ENCODE peak calls at places on chromosomes 7 and 10, in four cellular contexts. One of them, this sample, is unnamed.

GRCh38 chr7:43071604-43072003 is 40.8 kb upstream of the HECW1 start:
- DNase-seq in choroid plexus epithelial cell: peak
- DNase-seq in mesenchymal stem cell: peak
- DNase-seq in NCI-H774: no peak
- DNase-seq in this sample: no peak

GRCh38 chr7:120060283-120060682 is 212.7 kb upstream of the KCND2 start:
- DNase-seq in mesenchymal stem cell: peak
- DNase-seq in NCI-H774: no peak
- DNase-seq in choroid plexus epithelial cell: peak
- DNase-seq in this sample: no peak

GRCh38 chr10:75108684-75109458 is 2.6 kb upstream of the SAMD8 start:
- DNase-seq in choroid plexus epithelial cell: no peak
- DNase-seq in mesenchymal stem cell: peak
- DNase-seq in NCI-H774: no peak
- DNase-seq in this sample: no peak

GRCh38 chr10:21002097-21002878 is 105.2 kb upstream of the NEBL start:
- DNase-seq in mesenchymal stem cell: no peak
- DNase-seq in NCI-H774: no peak
- DNase-seq in choroid plexus epithelial cell: peak
- DNase-seq in this sample: no peak

GRCh38 chr7:106166651-106167342 is 54.7 kb upstream of the SYPL1 start:
- DNase-seq in choroid plexus epithelial cell: peak
- DNase-seq in NCI-H774: peak
- DNase-seq in mesenchymal stem cell: peak
- DNase-seq in this sample: peak

GRCh38 chr10:42646692-42647640 is 8.6 kb upstream of the ZNF33B start:
- DNase-seq in choroid plexus epithelial cell: no peak
- DNase-seq in mesenchymal stem cell: no peak
- DNase-seq in NCI-H774: no peak
- DNase-seq in this sample: peak

GRCh38 chr10:117532451-117533107 is 10.0 kb upstream of the EMX2 start:
- DNase-seq in choroid plexus epithelial cell: no peak
- DNase-seq in mesenchymal stem cell: no peak
- DNase-seq in NCI-H774: no peak
- DNase-seq in this sample: no peak

GRCh38 chr7:99002827-99003212 is 124.5 kb downstream of the TRRAP start:
- DNase-seq in mesenchymal stem cell: no peak
- DNase-seq in choroid plexus epithelial cell: no peak
- DNase-seq in NCI-H774: no peak
- DNase-seq in this sample: no peak

GRCh38 chr7:144632724-144633123 is 203.1 kb downstream of the TPK1 start:
- DNase-seq in mesenchymal stem cell: no peak
- DNase-seq in choroid plexus epithelial cell: no peak
- DNase-seq in NCI-H774: no peak
- DNase-seq in this sample: no peak

GRCh38 chr7:106177738-106178592 is 65.9 kb upstream of the SYPL1 start:
- DNase-seq in mesenchymal stem cell: no peak
- DNase-seq in choroid plexus epithelial cell: no peak
- DNase-seq in NCI-H774: no peak
- DNase-seq in this sample: no peak

GRCh38 chr7:35784332-35784731 is 16.5 kb upstream of the SEPTIN7 start:
- DNase-seq in choroid plexus epithelial cell: no peak
- DNase-seq in NCI-H774: no peak
- DNase-seq in mesenchymal stem cell: no peak
- DNase-seq in this sample: no peak

GRCh38 chr10:117271427-117271826 is 30.5 kb downstream of the SLC18A2 start:
- DNase-seq in NCI-H774: no peak
- DNase-seq in choroid plexus epithelial cell: peak
- DNase-seq in mesenchymal stem cell: peak
- DNase-seq in this sample: no peak

GRCh38 chr10:130761896-130762295 is 549.6 kb downstream of the TCERG1L start:
- DNase-seq in choroid plexus epithelial cell: no peak
- DNase-seq in NCI-H774: no peak
- DNase-seq in mesenchymal stem cell: no peak
- DNase-seq in this sample: no peak

GRCh38 chr10:116278832-116279231 is 5.8 kb upstream of the GFRA1 start:
- DNase-seq in NCI-H774: no peak
- DNase-seq in mesenchymal stem cell: no peak
- DNase-seq in choroid plexus epithelial cell: no peak
- DNase-seq in this sample: no peak

GRCh38 chr7:121689749-121690148 is 183.2 kb upstream of the PTPRZ1 start:
- DNase-seq in mesenchymal stem cell: no peak
- DNase-seq in choroid plexus epithelial cell: peak
- DNase-seq in NCI-H774: no peak
- DNase-seq in this sample: no peak

GRCh38 chr7:55192718-55193117 is 172.4 kb upstream of the LANCL2 start:
- DNase-seq in NCI-H774: no peak
- DNase-seq in choroid plexus epithelial cell: peak
- DNase-seq in mesenchymal stem cell: peak
- DNase-seq in this sample: peak

GRCh38 chr7:12569673-12570072 is 847 bp upstream of the SCIN start:
- DNase-seq in NCI-H774: no peak
- DNase-seq in choroid plexus epithelial cell: no peak
- DNase-seq in mesenchymal stem cell: no peak
- DNase-seq in this sample: no peak

GRCh38 chr7:109967401-109967800 is 1123.5 kb upstream of the LRRN3 start:
- DNase-seq in NCI-H774: no peak
- DNase-seq in mesenchymal stem cell: no peak
- DNase-seq in choroid plexus epithelial cell: no peak
- DNase-seq in this sample: no peak

GRCh38 chr7:58086461-58086860 is 636.5 kb downstream of the ZNF716 start:
- DNase-seq in NCI-H774: no peak
- DNase-seq in mesenchymal stem cell: no peak
- DNase-seq in choroid plexus epithelial cell: no peak
- DNase-seq in this sample: no peak

This sample was measured in DMS153.